ENCODE peak calls at places on chromosomes 4 and X, in four cellular contexts. P is HL-60, O is GM12878, U is K562. Q is an unnamed sample.

GRCh38 chr4:74671074-74671698 is 123.1 kb downstream of the BTC start:
- DNase-seq in P (peak; percentile 66), O (no peak), U (peak; percentile 13), Q (no peak)

GRCh38 chr4:56656346-56656643 is 24.8 kb downstream of the HOPX start:
- DNase-seq in P (peak; percentile 6), O (no peak), U (no peak), Q (no peak)

GRCh38 chr4:88963817-88964216 is 93.2 kb downstream of the FAM13A start:
- DNase-seq in P (no peak), O (no peak), U (no peak), Q (no peak)

GRCh38 chr4:122827258-122827887 is 742 bp downstream of the FGF2 start:
- DNase-seq in P (no peak), O (peak; percentile 8), U (peak; percentile 65), Q (no peak)

GRCh38 chr4:83320548-83320947 is 14.1 kb downstream of the HPSE start:
- DNase-seq in P (peak; percentile 89), O (no peak), U (no peak), Q (peak; percentile 19)

GRCh38 chr4:137180349-137180748 is 351.9 kb downstream of the PCDH18 start:
- DNase-seq in P (no peak), O (no peak), U (no peak), Q (no peak)

GRCh38 chr4:177938226-177938625 is 496.0 kb upstream of the AGA start:
- DNase-seq in P (no peak), O (no peak), U (no peak), Q (no peak)

GRCh38 chr4:46946914-46947313 is 37.9 kb upstream of the COX7B2 start:
- DNase-seq in P (no peak), O (no peak), U (no peak), Q (no peak)

GRCh38 chr4:137417676-137418075 is 114.6 kb downstream of the PCDH18 start:
- DNase-seq in P (no peak), O (no peak), U (no peak), Q (no peak)

GRCh38 chrX:47420967-47421366 is 50.6 kb downstream of the ZNF157 start:
- DNase-seq in P (no peak), O (no peak), U (no peak), Q (no peak)

GRCh38 chr4:143355540-143356217 is 19.0 kb downstream of the GAB1 start:
- DNase-seq in P (no peak), O (no peak), U (no peak), Q (no peak)

GRCh38 chr4:6308890-6309643 is 39.4 kb downstream of the WFS1 start:
- DNase-seq in P (no peak), O (no peak), U (no peak), Q (no peak)

GRCh38 chrX:626745-627509 is 3.7 kb upstream of the SHOX start:
- DNase-seq in P (no peak), O (no peak), U (no peak), Q (no peak)

GRCh38 chr4:40737882-40738281 is 11.9 kb upstream of the NSUN7 start:
- DNase-seq in P (no peak), O (no peak), U (no peak), Q (no peak)

GRCh38 chr4:150415213-150415612 is 166.7 kb upstream of the MAB21L2 start:
- DNase-seq in P (no peak), O (no peak), U (no peak), Q (no peak)

GRCh38 chrX:130304587-130305368 is 34.9 kb upstream of the SLC25A14 start:
- DNase-seq in P (no peak), O (no peak), U (no peak), Q (no peak)

GRCh38 chr4:120443111-120443510 is 376.5 kb upstream of the MAD2L1 start:
- DNase-seq in P (no peak), O (no peak), U (no peak), Q (no peak)

GRCh38 chr4:122104184-122104583 is 47.9 kb upstream of the BLTP1 start:
- DNase-seq in P (no peak), O (no peak), U (no peak), Q (no peak)

GRCh38 chr4:183589710-183590109 is 69.3 kb downstream of the RWDD4 start:
- DNase-seq in P (no peak), O (no peak), U (no peak), Q (no peak)

GRCh38 chr4:186700746-186701145 is 22.9 kb downstream of the FAT1 start:
- DNase-seq in P (no peak), O (no peak), U (no peak), Q (no peak)

GRCh38 chrX:65601530-65602281 is 65.7 kb upstream of the MSN start:
- DNase-seq in P (peak; percentile 72), O (no peak), U (no peak), Q (no peak)
- TF ChIP-seq POLR2AphosphoS5 in P (peak; percentile 26), O (no peak), U (no peak), Q (peak; percentile 68)

GRCh38 chrX:107713205-107714195 is 62.1 kb downstream of the TSC22D3 start:
- DNase-seq in P (no peak), O (no peak), U (no peak), Q (no peak)

GRCh38 chrX:107712231-107713204 is 63.1 kb downstream of the TSC22D3 start:
- DNase-seq in P (no peak), O (no peak), U (no peak), Q (no peak)

GRCh38 chrX:107715331-107716044 is 60.1 kb downstream of the TSC22D3 start:
- DNase-seq in P (no peak), O (no peak), U (no peak), Q (no peak)

GRCh38 chrX:107716045-107716684 is 59.4 kb downstream of the TSC22D3 start:
- DNase-seq in P (no peak), O (no peak), U (no peak), Q (no peak)

DNA sequence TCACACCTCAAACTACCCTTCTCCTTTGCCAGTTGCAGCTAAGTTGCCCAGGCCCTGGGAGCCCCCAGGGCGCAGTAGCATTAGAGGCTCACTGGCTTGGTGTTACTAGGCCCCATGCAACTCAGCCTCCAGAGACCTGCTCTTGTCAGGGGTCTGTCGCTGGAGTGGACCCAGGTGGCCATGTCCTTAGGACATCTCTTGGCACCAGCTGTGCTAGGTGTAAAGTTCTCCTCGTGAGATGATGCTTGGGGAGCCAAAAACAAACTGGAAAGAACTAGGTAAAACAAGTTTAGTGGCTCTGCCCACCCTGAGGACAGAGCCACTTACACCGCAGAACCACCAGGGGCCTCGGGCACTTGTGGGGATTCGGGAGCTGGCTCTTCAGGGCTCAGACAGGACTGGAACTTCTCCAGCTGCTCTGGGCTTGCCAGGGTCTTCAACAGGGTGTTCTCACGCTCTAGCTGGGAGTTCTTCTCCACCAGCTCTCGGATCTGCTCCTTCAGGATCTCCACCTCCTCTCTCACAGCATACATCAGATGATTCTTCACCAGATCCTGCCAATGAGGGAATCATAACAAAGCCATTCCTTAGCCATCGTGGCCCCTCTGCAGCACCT is 61.3 kb downstream of the TSC22D3 start:
- DNase-seq in P (no peak), O (no peak), U (no peak), Q (no peak)
- TF ChIP-seq CTCF in P (no peak), O (peak; percentile 23), U (no peak), Q (no peak)

DNA sequence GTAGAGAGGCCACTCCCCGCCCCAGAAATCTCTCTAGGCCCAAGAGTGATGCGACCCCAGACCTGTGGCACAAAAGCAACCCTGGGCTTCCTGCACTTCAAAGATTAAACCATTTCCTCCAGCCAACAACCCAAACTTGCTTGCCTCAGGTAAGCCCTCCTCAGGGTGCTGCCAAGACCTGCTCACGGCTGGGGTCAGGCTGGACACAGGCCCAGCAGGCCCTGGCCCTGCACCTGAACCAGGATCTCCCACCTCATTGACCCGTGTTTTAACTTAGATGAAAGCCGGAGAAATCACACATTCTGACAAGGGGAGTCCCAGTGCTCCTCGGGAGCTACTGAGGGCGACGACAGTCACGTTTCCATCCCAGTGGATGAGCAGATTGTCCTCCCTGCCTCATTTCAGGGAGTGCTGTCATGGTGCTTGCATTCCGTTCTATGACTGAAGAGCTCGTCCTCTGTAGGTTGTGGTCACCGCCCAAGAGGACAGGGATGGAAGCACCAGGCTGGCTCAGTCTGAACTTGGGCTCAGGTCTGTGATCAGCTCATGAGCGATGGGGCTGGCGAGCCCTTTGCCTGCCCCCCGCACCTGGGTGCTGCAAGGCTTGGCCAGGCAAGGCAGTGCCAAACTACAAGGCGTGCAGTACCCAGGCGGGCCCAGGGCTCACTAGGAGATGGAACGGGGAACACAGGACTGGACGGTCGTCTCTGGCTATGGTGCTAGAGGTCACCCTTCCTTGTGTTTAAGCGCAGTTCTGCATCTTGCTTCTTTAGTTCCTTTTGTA is 25.9 kb downstream of the WDR1 start:
- DNase-seq in P (no peak), O (no peak), U (no peak), Q (no peak)
- TF ChIP-seq POLR2AphosphoS5 in P (no peak), O (no peak), U (no peak), Q (no peak)

GRCh38 chrX:23344208-23344903 is 9.7 kb downstream of the PTCHD1 start:
- DNase-seq in P (no peak), O (no peak), U (no peak), Q (no peak)

GRCh38 chrX:23341452-23341851 is 6.8 kb downstream of the PTCHD1 start:
- DNase-seq in P (no peak), O (no peak), U (no peak), Q (no peak)

DNA sequence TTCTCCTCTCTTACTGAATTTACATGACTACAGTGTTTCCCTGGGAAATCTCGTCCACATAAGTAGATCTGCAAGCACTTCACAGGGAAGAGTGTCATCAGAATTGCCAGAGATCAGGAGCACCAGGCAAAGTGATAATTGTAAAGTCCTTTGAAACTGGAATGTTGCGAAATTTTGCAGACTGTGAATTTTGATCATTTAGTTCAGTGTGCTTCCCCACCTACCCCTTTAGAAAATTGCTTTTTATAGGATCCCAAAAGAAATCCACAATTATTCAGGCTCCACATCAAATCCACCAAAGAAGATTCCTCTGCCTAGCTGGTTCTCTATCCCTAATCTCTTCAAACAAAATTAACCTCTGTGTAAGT is 10.2 kb downstream of the PTCHD1 start:
- DNase-seq in P (no peak), O (no peak), U (no peak), Q (no peak)
- TF ChIP-seq CTCF in P (no peak), O (no peak), U (no peak), Q (no peak)

GRCh38 chr4:156729416-156729815 is 242.2 kb downstream of the PDGFC start:
- DNase-seq in P (no peak), O (no peak), U (no peak), Q (no peak)
- TF ChIP-seq POLR2AphosphoS5 in P (no peak), O (no peak), U (no peak), Q (no peak)

DNA sequence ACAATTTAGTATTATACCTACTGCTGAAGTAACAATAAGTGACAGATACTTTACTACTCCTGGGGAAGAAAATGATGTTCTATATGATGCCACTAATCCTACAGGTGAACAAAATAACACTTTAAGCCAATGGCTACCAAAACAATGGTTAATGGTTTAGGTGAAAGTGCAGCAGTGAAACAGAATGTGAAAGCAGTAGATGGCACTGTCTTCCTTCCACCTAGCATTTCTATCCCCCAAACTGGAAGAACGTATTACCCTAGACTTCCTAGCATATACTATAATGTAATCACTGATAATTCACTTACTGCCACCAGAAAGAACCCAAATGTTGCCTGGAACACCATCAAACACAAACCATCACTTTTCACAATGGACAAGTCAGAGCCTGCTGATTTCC is 18.9 kb upstream of the CABS1 start:
- DNase-seq in P (no peak), O (no peak), U (no peak), Q (no peak)
- TF ChIP-seq CTCF in P (no peak), O (peak; percentile 28), U (no peak), Q (no peak)

GRCh38 chr4:142041788-142042187 is 405.4 kb downstream of the IL15 start:
- DNase-seq in P (no peak), O (no peak), U (no peak), Q (no peak)
- TF ChIP-seq POLR2AphosphoS5 in P (no peak), O (no peak), U (no peak), Q (no peak)

Q was measured in breast epithelium.